ENCODE peak calls at places on chromosomes 7 and 10, in six cellular contexts. W is MM.1S, Z is spleen, L is fibroblast of lung, E is suprapubic skin, Y is IMR-90. P is an unnamed sample.
A peak's percentile ranks its signal among the peaks of the same experiment; 100 is the strongest.

GRCh38 chr10:137606-138005 is 2.4 kb downstream of the ZMYND11 start:
- DNase-seq in E (no peak), L (peak; percentile 27), W (no peak), Y (peak; percentile 74), Z (no peak), P (no peak)

GRCh38 chr10:121414366-121414765 is 183.9 kb downstream of the FGFR2 start:
- DNase-seq in Y (no peak), L (no peak), W (no peak), E (no peak), Z (no peak), P (peak; percentile 59)

GRCh38 chr10:8365935-8366911 is 311.7 kb downstream of the GATA3 start:
- DNase-seq in Z (no peak), W (peak; percentile 58), E (no peak), Y (peak; percentile 81), L (peak; percentile 25), P (no peak)

GRCh38 chr10:11654659-11655058 is 43.2 kb upstream of the USP6NL start:
- DNase-seq in Y (no peak), Z (peak; percentile 32), L (no peak), E (no peak), W (no peak), P (no peak)

GRCh38 chr7:155210386-155210785 is 87.3 kb upstream of the INSIG1 start:
- DNase-seq in Y (no peak), L (no peak), Z (peak; percentile 69), W (no peak), E (no peak), P (no peak)

GRCh38 chr10:89869180-89869579 is 167.8 kb downstream of the KIF20B start:
- DNase-seq in L (no peak), Z (no peak), W (no peak), E (no peak), Y (no peak), P (no peak)

GRCh38 chr7:100863406-100863950 is 3.7 kb upstream of the TRIP6 start:
- DNase-seq in Y (peak; percentile 34), L (no peak), Z (no peak), E (no peak), W (no peak), P (peak; percentile 81)

GRCh38 chr7:38541440-38541839 is 89.7 kb downstream of the AMPH start:
- DNase-seq in Z (no peak), E (no peak), Y (no peak), W (no peak), L (no peak), P (no peak)

GRCh38 chr7:45236666-45237065 is 79.1 kb downstream of the RAMP3 start:
- DNase-seq in E (no peak), W (no peak), L (peak; percentile 35), Z (no peak), Y (peak; percentile 39), P (no peak)

GRCh38 chr7:5303885-5304505 is 21.3 kb downstream of the SLC29A4 start:
- DNase-seq in E (no peak), L (no peak), Z (no peak), W (no peak), Y (no peak), P (no peak)

GRCh38 chr7:117689421-117689820 is 183.8 kb downstream of the CTTNBP2 start:
- DNase-seq in Z (no peak), E (no peak), W (no peak), L (no peak), Y (no peak), P (no peak)

GRCh38 chr7:158167373-158167772 is 420.2 kb downstream of the PTPRN2 start:
- DNase-seq in Y (no peak), Z (no peak), E (no peak), W (no peak), L (no peak), P (no peak)

GRCh38 chr7:13017881-13018280 is 330.4 kb downstream of the ARL4A start:
- DNase-seq in W (no peak), L (no peak), Z (no peak), Y (no peak), E (no peak), P (no peak)

GRCh38 chr10:129334326-129334725 is 132.7 kb upstream of the MGMT start:
- DNase-seq in Y (no peak), E (no peak), W (no peak), Z (no peak), L (no peak), P (no peak)

GRCh38 chr10:113062977-113063967 is 113.2 kb downstream of the TCF7L2 start:
- DNase-seq in Z (no peak), L (no peak), Y (peak; percentile 62), W (no peak), E (no peak), P (peak; percentile 61)

GRCh38 chr7:2757904-2758672 is 70.1 kb downstream of the AMZ1 start:
- DNase-seq in Y (peak; percentile 99), Z (no peak), L (peak; percentile 99), W (peak; percentile 89), E (no peak), P (peak; percentile 89)

GRCh38 chr7:126778101-126778500 is 474.6 kb downstream of the GRM8 start:
- DNase-seq in Y (no peak), E (no peak), L (no peak), W (peak; percentile 96), Z (no peak), P (no peak)

DNA sequence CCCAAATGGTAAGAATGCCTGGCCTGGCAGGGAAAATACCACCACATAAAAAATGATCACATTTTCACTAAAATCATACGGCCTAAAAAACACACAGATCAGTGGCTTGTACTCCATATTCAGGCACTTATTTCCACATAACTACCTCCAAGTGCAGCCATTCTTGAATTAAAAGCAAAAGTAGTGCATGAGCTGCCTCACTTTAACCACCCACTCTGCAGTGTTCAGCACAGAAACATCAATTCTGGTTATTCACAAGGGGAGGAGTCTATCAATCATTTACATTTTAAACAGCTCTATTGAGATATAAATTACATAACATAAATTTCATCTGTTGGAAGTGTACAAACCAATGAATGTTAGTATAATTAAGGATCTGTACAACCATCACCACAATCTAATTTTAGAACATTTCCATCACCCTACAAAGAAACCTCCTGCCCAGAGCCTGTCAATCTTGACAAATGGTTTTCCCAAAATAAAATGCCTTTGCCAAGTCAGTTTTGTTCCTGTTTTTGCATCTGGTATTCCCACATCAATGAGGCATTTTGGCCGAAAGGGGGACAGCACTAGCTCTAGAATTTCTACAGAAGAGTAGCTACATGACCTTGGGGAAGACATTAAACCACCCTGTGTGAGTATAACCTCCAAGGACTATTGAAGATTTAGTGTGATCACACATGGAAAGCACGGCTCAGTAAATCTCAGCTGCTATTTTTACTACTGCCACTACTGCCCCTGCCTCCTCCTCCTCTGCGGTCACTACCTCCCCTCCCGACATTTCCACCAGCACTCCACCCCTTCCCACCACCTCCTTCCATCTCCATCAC is 70.0 kb downstream of the GRB10 start:
- DNase-seq in Z (no peak), E (no peak), L (no peak), W (no peak), Y (no peak), P (no peak)
- H3K27ac ChIP-seq in Z (no peak overlapping the region), E (no peak overlapping the region), L (no peak overlapping the region), W (no peak overlapping the region), Y (no peak overlapping the region), P (no peak overlapping the region)

DNA sequence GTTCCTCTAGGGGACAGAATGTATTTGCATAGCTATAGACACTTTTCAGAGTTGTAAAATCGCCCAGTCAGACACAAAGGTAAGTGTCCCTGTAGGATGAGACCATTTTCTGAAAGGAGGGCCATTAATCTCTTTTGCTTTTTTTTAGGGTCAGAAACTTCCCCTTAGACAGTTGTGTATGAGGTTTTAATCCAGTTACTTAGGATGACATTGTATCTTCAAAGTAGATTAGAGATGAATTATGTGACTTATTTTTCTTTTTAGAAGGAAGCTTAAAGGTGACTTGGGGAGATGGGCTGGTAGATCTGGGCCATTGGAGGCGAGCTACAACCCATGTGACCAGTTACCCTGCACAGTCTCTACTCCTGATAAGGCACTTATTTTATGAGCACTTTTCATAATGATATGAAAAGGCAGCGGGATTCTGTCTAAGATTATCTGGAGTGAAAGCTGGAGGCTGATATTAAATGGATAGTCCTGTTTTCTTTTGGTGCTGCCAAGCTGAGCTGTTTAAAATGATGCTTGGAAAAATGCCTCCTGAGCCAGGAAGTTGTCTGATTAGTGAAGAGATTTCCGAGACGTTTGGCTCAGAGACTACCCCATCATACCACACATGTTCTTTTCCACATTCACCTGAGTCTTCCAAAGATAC is 264.3 kb downstream of the AUTS2 start:
- DNase-seq in E (no peak), L (no peak), W (no peak), Y (no peak), Z (no peak), P (no peak)
- H3K4me1 ChIP-seq in E (peaks cover 5% of the 10 kb centered on the region), L (no peaks in the 10 kb centered on the region), W (no peaks in the 10 kb centered on the region), Y (no peaks in the 10 kb centered on the region), Z (peaks cover 3% of the 10 kb centered on the region), P (peaks cover 9% of the 10 kb centered on the region)

GRCh38 chr7:128201690-128202085 is 39.4 kb upstream of the LEP start:
- DNase-seq in Z (no peak), W (no peak), Y (no peak), E (no peak), L (no peak), P (no peak)
- H3K4me3 ChIP-seq in Z (peak overlapping the region; percentile 29), W (no peak overlapping the region), Y (no peak overlapping the region), E (no peak overlapping the region), L (no peak overlapping the region), P (no peak overlapping the region)

DNA sequence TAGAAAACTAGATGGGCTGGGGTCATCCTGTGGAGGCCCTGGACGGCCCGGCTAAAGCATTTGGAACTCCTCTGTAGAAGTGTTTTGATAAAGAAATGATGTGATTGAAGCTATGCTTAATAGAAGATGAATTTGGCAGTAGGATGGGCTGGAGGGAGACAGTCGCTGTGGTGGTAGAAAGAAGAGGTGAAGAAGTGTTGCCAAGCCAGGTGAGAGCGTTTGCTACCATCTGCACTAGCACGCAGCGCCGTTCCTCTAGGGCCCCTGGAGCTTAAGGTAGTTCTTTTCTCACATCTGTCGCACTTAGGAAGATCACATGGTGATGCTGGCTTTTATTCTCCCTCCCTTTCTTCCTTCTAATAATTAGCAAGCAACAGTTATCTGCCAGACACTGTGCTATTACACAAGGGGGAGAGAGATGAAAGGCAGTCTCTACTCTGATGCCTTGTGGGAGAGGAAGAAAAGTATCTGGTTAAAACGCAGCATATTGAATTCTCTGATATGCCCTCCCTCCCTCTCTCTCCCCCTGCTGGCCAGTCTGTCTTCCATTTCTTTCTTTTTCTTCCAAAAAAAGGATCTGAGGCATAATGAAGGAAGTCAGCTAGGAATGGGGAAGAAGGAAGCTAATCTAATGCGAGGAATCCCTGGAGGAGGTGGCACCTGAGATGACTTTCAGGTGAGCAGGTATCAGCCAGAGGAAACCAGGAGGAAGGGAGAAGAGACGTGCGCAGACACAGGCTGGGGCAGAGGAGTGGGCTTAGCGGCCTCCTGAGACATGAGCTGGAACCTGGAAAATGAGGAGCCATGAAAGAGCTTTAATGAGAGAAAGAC is 162.3 kb upstream of the KLF14 start:
- DNase-seq in W (no peak), Y (peak; percentile 54), L (peak; percentile 68), E (no peak), Z (no peak), P (no peak)
- H3K27ac ChIP-seq in W (no peak overlapping the region), Y (peak overlapping the region; percentile 70), L (peak overlapping the region; percentile 86), E (peak overlapping the region; percentile 5), Z (no peak overlapping the region), P (no peak overlapping the region)

P was measured in SJCRH30.